ENCODE peak calls at places on chromosomes 2 and 18, in nine cellular contexts. One of them, this sample, is unnamed.
A peak's percentile ranks its signal among the peaks of the same experiment; 100 is the strongest.

GRCh38 chr2:191582355-191582754 is 95.6 kb upstream of the NABP1 start:
- DNase-seq in HCT116: no peak
- DNase-seq in SK-N-SH: no peak
- DNase-seq in PC-3: peak; percentile 96
- DNase-seq in Karpas-422: no peak
- DNase-seq in hepatocyte: no peak
- DNase-seq in OCI-LY7: no peak
- DNase-seq in MM.1S: no peak
- DNase-seq in GM23338: no peak
- DNase-seq in this sample: peak; percentile 89

GRCh38 chr18:49795612-49796552 is 17.5 kb downstream of the ACAA2 start:
- DNase-seq in HCT116: no peak
- DNase-seq in SK-N-SH: no peak
- DNase-seq in PC-3: peak; percentile 39
- DNase-seq in Karpas-422: no peak
- DNase-seq in hepatocyte: no peak
- DNase-seq in OCI-LY7: no peak
- DNase-seq in MM.1S: no peak
- DNase-seq in GM23338: no peak
- DNase-seq in this sample: peak; percentile 21

GRCh38 chr2:96546321-96546720 is 9.8 kb downstream of the ARID5A start:
- DNase-seq in HCT116: no peak
- DNase-seq in SK-N-SH: no peak
- DNase-seq in PC-3: no peak
- DNase-seq in Karpas-422: no peak
- DNase-seq in hepatocyte: no peak
- DNase-seq in OCI-LY7: no peak
- DNase-seq in MM.1S: peak; percentile 79
- DNase-seq in GM23338: no peak
- DNase-seq in this sample: no peak

GRCh38 chr2:66790651-66791181 is 355.8 kb downstream of the MEIS1 start:
- DNase-seq in HCT116: no peak
- DNase-seq in SK-N-SH: no peak
- DNase-seq in PC-3: peak; percentile 67
- DNase-seq in Karpas-422: no peak
- DNase-seq in hepatocyte: no peak
- DNase-seq in OCI-LY7: no peak
- DNase-seq in MM.1S: no peak
- DNase-seq in GM23338: no peak
- DNase-seq in this sample: peak; percentile 60

GRCh38 chr18:63439334-63439733 is 17.1 kb upstream of the VPS4B start:
- DNase-seq in HCT116: peak; percentile 70
- DNase-seq in SK-N-SH: peak; percentile 76
- DNase-seq in PC-3: peak; percentile 79
- DNase-seq in Karpas-422: peak; percentile 91
- DNase-seq in hepatocyte: peak; percentile 73
- DNase-seq in OCI-LY7: peak; percentile 45
- DNase-seq in MM.1S: peak; percentile 57
- DNase-seq in GM23338: peak; percentile 86
- DNase-seq in this sample: peak; percentile 74

GRCh38 chr2:100957971-100958653 is 44.0 kb upstream of the RPL31 start:
- DNase-seq in HCT116: no peak
- DNase-seq in SK-N-SH: no peak
- DNase-seq in PC-3: peak; percentile 90
- DNase-seq in Karpas-422: no peak
- DNase-seq in hepatocyte: peak; percentile 29
- DNase-seq in OCI-LY7: no peak
- DNase-seq in MM.1S: no peak
- DNase-seq in GM23338: no peak
- DNase-seq in this sample: peak; percentile 95

GRCh38 chr18:45403341-45404049 is 211.8 kb upstream of the SLC14A2 start:
- DNase-seq in HCT116: no peak
- DNase-seq in SK-N-SH: no peak
- DNase-seq in PC-3: peak; percentile 25
- DNase-seq in Karpas-422: no peak
- DNase-seq in hepatocyte: no peak
- DNase-seq in OCI-LY7: no peak
- DNase-seq in MM.1S: no peak
- DNase-seq in GM23338: no peak
- DNase-seq in this sample: peak; percentile 20

GRCh38 chr2:12262681-12263436 is 453.9 kb upstream of the TRIB2 start:
- DNase-seq in HCT116: no peak
- DNase-seq in SK-N-SH: no peak
- DNase-seq in PC-3: no peak
- DNase-seq in Karpas-422: no peak
- DNase-seq in hepatocyte: no peak
- DNase-seq in OCI-LY7: peak; percentile 5
- DNase-seq in MM.1S: peak; percentile 69
- DNase-seq in GM23338: no peak
- DNase-seq in this sample: peak; percentile 60

GRCh38 chr2:224802407-224802806 is 86.2 kb upstream of the CCDC195 start:
- DNase-seq in HCT116: no peak
- DNase-seq in SK-N-SH: no peak
- DNase-seq in PC-3: peak; percentile 11
- DNase-seq in Karpas-422: no peak
- DNase-seq in hepatocyte: no peak
- DNase-seq in OCI-LY7: no peak
- DNase-seq in MM.1S: no peak
- DNase-seq in GM23338: no peak
- DNase-seq in this sample: peak; percentile 61

GRCh38 chr2:13676269-13676668 is 956.2 kb upstream of the LRATD1 start:
- DNase-seq in HCT116: no peak
- DNase-seq in SK-N-SH: no peak
- DNase-seq in PC-3: peak; percentile 23
- DNase-seq in Karpas-422: no peak
- DNase-seq in hepatocyte: no peak
- DNase-seq in OCI-LY7: no peak
- DNase-seq in MM.1S: no peak
- DNase-seq in GM23338: no peak
- DNase-seq in this sample: peak; percentile 58

DNA sequence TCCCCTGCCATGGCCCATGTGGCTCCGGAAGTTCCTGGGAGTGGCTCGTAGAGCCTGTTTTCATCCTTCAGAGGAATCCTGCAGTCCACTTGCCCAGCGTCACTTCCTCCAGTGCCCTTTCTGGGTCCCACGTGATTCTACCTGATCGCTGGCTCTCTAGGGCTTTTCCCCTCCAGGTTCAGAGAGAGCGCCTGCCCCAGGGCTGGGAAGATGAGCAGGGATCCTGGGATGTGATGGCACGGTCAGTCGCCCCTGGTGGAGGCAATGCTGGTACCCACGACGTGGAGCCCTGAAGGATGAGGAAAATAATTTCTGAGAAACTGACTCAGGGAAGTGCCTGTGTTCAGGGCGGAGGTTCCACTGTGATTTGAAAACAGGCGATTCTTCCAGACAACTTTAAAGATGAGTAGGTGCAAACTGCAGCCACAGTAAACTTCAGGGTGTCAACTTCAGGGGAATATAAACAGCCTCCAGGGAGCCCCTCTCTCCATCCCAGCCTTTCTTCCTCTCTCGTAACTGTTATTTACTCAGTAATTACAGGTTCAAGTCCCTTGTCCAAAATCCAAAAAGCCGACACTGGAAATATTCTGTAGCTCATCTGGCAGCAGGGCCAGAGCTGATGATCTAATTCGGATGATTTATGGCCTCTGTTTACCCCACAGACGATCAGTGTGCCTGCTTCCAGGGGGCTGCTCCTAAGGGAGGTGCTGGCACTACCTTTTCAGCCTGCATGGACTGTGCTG is 105.9 kb downstream of the AGAP1 start:
- DNase-seq in HCT116: no peak
- DNase-seq in SK-N-SH: no peak
- DNase-seq in PC-3: no peak
- DNase-seq in Karpas-422: no peak
- DNase-seq in hepatocyte: no peak
- DNase-seq in OCI-LY7: no peak
- DNase-seq in MM.1S: no peak
- DNase-seq in GM23338: no peak
- DNase-seq in this sample: no peak
- H3K4me1 ChIP-seq in HCT116: no peaks in the 10 kb centered on the region
- H3K4me1 ChIP-seq in SK-N-SH: peaks cover 4% of the 10 kb centered on the region
- H3K4me1 ChIP-seq in PC-3: no peaks in the 10 kb centered on the region
- H3K4me1 ChIP-seq in Karpas-422: no peaks in the 10 kb centered on the region
- H3K4me1 ChIP-seq in hepatocyte: peaks cover 15% of the 10 kb centered on the region
- H3K4me1 ChIP-seq in OCI-LY7: no peaks in the 10 kb centered on the region
- H3K4me1 ChIP-seq in MM.1S: peaks cover 38% of the 10 kb centered on the region
- H3K4me1 ChIP-seq in GM23338: no peaks in the 10 kb centered on the region
- H3K4me1 ChIP-seq in this sample: peaks cover under 1% of the 10 kb centered on the region

GRCh38 chr18:54647176-54647575 is 56.1 kb downstream of the DYNAP start:
- DNase-seq in HCT116: peak; percentile 34
- DNase-seq in SK-N-SH: peak; percentile 21
- DNase-seq in PC-3: peak; percentile 69
- DNase-seq in Karpas-422: peak; percentile 79
- DNase-seq in hepatocyte: peak; percentile 61
- DNase-seq in OCI-LY7: peak; percentile 31
- DNase-seq in MM.1S: peak; percentile 37
- DNase-seq in GM23338: peak; percentile 72
- DNase-seq in this sample: peak; percentile 7

GRCh38 chr18:54636217-54636616 is 45.2 kb downstream of the DYNAP start:
- DNase-seq in HCT116: no peak
- DNase-seq in SK-N-SH: no peak
- DNase-seq in PC-3: no peak
- DNase-seq in Karpas-422: no peak
- DNase-seq in hepatocyte: no peak
- DNase-seq in OCI-LY7: no peak
- DNase-seq in MM.1S: no peak
- DNase-seq in GM23338: no peak
- DNase-seq in this sample: no peak

GRCh38 chr18:54641734-54642133 is 50.7 kb downstream of the DYNAP start:
- DNase-seq in HCT116: no peak
- DNase-seq in SK-N-SH: no peak
- DNase-seq in PC-3: no peak
- DNase-seq in Karpas-422: no peak
- DNase-seq in hepatocyte: no peak
- DNase-seq in OCI-LY7: no peak
- DNase-seq in MM.1S: no peak
- DNase-seq in GM23338: no peak
- DNase-seq in this sample: no peak
- H3K9me2 ChIP-seq in HCT116: no peaks in the 10 kb centered on the region
- H3K9me2 ChIP-seq in SK-N-SH: no peaks in the 10 kb centered on the region
- H3K9me2 ChIP-seq in PC-3: no peaks in the 10 kb centered on the region
- H3K9me2 ChIP-seq in Karpas-422: no peaks in the 10 kb centered on the region
- H3K9me2 ChIP-seq in hepatocyte: no peaks in the 10 kb centered on the region
- H3K9me2 ChIP-seq in OCI-LY7: no peaks in the 10 kb centered on the region
- H3K9me2 ChIP-seq in MM.1S: no peaks in the 10 kb centered on the region
- H3K9me2 ChIP-seq in GM23338: no peaks in the 10 kb centered on the region
- H3K9me2 ChIP-seq in this sample: no peaks in the 10 kb centered on the region

GRCh38 chr2:169069341-169069740 is at the start of gene DHRS9:
- DNase-seq in HCT116: peak; percentile 79
- DNase-seq in SK-N-SH: no peak
- DNase-seq in PC-3: peak; percentile 97
- DNase-seq in Karpas-422: no peak
- DNase-seq in hepatocyte: peak; percentile 50
- DNase-seq in OCI-LY7: no peak
- DNase-seq in MM.1S: no peak
- DNase-seq in GM23338: no peak
- DNase-seq in this sample: peak; percentile 74

GRCh38 chr2:169073211-169073971 is 4.0 kb downstream of the DHRS9 start:
- DNase-seq in HCT116: no peak
- DNase-seq in SK-N-SH: no peak
- DNase-seq in PC-3: peak; percentile 59
- DNase-seq in Karpas-422: no peak
- DNase-seq in hepatocyte: no peak
- DNase-seq in OCI-LY7: no peak
- DNase-seq in MM.1S: no peak
- DNase-seq in GM23338: no peak
- DNase-seq in this sample: no peak

GRCh38 chr2:169072163-169072925 is 3.0 kb downstream of the DHRS9 start:
- DNase-seq in HCT116: no peak
- DNase-seq in SK-N-SH: no peak
- DNase-seq in PC-3: no peak
- DNase-seq in Karpas-422: no peak
- DNase-seq in hepatocyte: no peak
- DNase-seq in OCI-LY7: no peak
- DNase-seq in MM.1S: peak; percentile 68
- DNase-seq in GM23338: no peak
- DNase-seq in this sample: no peak

GRCh38 chr2:169069818-169070217 is 455 bp downstream of the DHRS9 start:
- DNase-seq in HCT116: no peak
- DNase-seq in SK-N-SH: no peak
- DNase-seq in PC-3: no peak
- DNase-seq in Karpas-422: no peak
- DNase-seq in hepatocyte: no peak
- DNase-seq in OCI-LY7: no peak
- DNase-seq in MM.1S: no peak
- DNase-seq in GM23338: no peak
- DNase-seq in this sample: no peak

DNA sequence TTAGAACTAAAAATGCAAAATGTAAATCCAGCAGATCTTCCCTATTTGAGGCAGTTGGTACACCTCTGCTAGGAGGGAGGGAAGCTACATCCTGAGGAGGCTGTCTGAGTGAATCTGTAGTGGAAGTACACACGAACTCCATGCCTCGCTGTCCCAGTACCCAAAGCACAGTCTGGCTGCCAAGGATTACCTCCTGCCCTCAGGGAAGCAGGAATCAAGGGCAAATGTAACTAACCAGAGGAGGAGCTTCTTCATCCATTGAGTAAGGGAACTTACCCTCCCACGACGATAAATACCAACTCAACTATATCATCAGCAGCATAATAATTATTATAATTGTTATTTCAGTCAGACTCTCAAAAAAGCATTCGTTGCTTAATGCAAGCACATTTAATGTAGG is 2.1 kb downstream of the DHRS9 start:
- DNase-seq in HCT116: no peak
- DNase-seq in SK-N-SH: no peak
- DNase-seq in PC-3: peak; percentile 49
- DNase-seq in Karpas-422: no peak
- DNase-seq in hepatocyte: no peak
- DNase-seq in OCI-LY7: no peak
- DNase-seq in MM.1S: no peak
- DNase-seq in GM23338: no peak
- DNase-seq in this sample: no peak
- H3K4me1 ChIP-seq in HCT116: peaks cover 3% of the 10 kb centered on the region
- H3K4me1 ChIP-seq in SK-N-SH: no peaks in the 10 kb centered on the region
- H3K4me1 ChIP-seq in PC-3: peaks cover 38% of the 10 kb centered on the region
- H3K4me1 ChIP-seq in Karpas-422: no peaks in the 10 kb centered on the region
- H3K4me1 ChIP-seq in hepatocyte: no peaks in the 10 kb centered on the region
- H3K4me1 ChIP-seq in OCI-LY7: no peaks in the 10 kb centered on the region
- H3K4me1 ChIP-seq in MM.1S: peaks cover 19% of the 10 kb centered on the region
- H3K4me1 ChIP-seq in GM23338: no peaks in the 10 kb centered on the region
- H3K4me1 ChIP-seq in this sample: no peaks in the 10 kb centered on the region

DNA sequence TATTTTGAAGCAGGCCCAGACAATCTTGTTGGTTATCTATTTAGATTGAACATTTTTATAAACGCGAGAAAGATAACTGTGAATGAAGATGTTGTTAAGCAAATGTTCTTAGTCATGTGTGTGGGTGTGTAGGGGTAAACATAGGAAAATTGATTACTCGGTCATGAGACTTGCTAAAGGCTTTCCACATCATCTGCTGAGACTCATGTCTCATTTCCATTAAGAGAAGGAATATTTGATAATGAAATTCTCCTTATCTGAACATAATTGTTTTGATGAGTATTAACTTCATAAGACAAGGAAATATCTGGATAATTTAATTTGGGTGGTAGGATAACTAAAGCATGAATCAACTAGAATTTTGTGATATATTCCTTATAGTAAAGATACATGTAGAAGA is 19.7 kb downstream of the CCDC102B start:
- DNase-seq in HCT116: no peak
- DNase-seq in SK-N-SH: no peak
- DNase-seq in PC-3: no peak
- DNase-seq in Karpas-422: no peak
- DNase-seq in hepatocyte: no peak
- DNase-seq in OCI-LY7: no peak
- DNase-seq in MM.1S: no peak
- DNase-seq in GM23338: no peak
- DNase-seq in this sample: peak; percentile 68
- H3K9me2 ChIP-seq in HCT116: no peaks in the 10 kb centered on the region
- H3K9me2 ChIP-seq in SK-N-SH: no peaks in the 10 kb centered on the region
- H3K9me2 ChIP-seq in PC-3: no peaks in the 10 kb centered on the region
- H3K9me2 ChIP-seq in Karpas-422: no peaks in the 10 kb centered on the region
- H3K9me2 ChIP-seq in hepatocyte: no peaks in the 10 kb centered on the region
- H3K9me2 ChIP-seq in OCI-LY7: no peaks in the 10 kb centered on the region
- H3K9me2 ChIP-seq in MM.1S: no peaks in the 10 kb centered on the region
- H3K9me2 ChIP-seq in GM23338: no peaks in the 10 kb centered on the region
- H3K9me2 ChIP-seq in this sample: no peaks in the 10 kb centered on the region